ENCODE peak calls at places on chromosomes 7 and 10, in six cellular contexts. One of them, this sample, is unnamed.

GRCh38 chr7:2986561-2986960 is 57.1 kb downstream of the CARD11 start:
- DNase-seq in WERI-Rb-1: no peak
- DNase-seq in HT-29: no peak
- DNase-seq in stimulated activated CD4-positive, alpha-beta T cell treated with anti-CD3 and anti-CD28 coated beads, Interleukin-4, amount 100 ng/mL, for 48 hours: no peak
- DNase-seq in cardiac muscle cell: no peak
- DNase-seq in HuH-7.5: no peak
- DNase-seq in this sample: no peak

GRCh38 chr7:80781561-80781979 is 137.3 kb downstream of the SEMA3C start:
- DNase-seq in HT-29: no peak
- DNase-seq in WERI-Rb-1: no peak
- DNase-seq in HuH-7.5: no peak
- DNase-seq in cardiac muscle cell: peak; percentile 12
- DNase-seq in stimulated activated CD4-positive, alpha-beta T cell treated with anti-CD3 and anti-CD28 coated beads, Interleukin-4, amount 100 ng/mL, for 48 hours: no peak
- DNase-seq in this sample: no peak

GRCh38 chr7:99267530-99268360 is 4.9 kb upstream of the MYH16 start:
- DNase-seq in HT-29: peak; percentile 87
- DNase-seq in cardiac muscle cell: no peak
- DNase-seq in stimulated activated CD4-positive, alpha-beta T cell treated with anti-CD3 and anti-CD28 coated beads, Interleukin-4, amount 100 ng/mL, for 48 hours: no peak
- DNase-seq in WERI-Rb-1: no peak
- DNase-seq in HuH-7.5: peak; percentile 39
- DNase-seq in this sample: peak; percentile 78

GRCh38 chr7:35550831-35551230 is 144.1 kb downstream of the HERPUD2 start:
- DNase-seq in stimulated activated CD4-positive, alpha-beta T cell treated with anti-CD3 and anti-CD28 coated beads, Interleukin-4, amount 100 ng/mL, for 48 hours: no peak
- DNase-seq in HuH-7.5: no peak
- DNase-seq in WERI-Rb-1: no peak
- DNase-seq in HT-29: no peak
- DNase-seq in cardiac muscle cell: no peak
- DNase-seq in this sample: no peak

GRCh38 chr10:29078919-29079318 is 210.0 kb upstream of the LYZL1 start:
- DNase-seq in stimulated activated CD4-positive, alpha-beta T cell treated with anti-CD3 and anti-CD28 coated beads, Interleukin-4, amount 100 ng/mL, for 48 hours: no peak
- DNase-seq in cardiac muscle cell: peak; percentile 91
- DNase-seq in HuH-7.5: no peak
- DNase-seq in WERI-Rb-1: peak; percentile 11
- DNase-seq in HT-29: no peak
- DNase-seq in this sample: peak; percentile 41

GRCh38 chr7:149882264-149883048 is 8.7 kb downstream of the ATP6V0E2 start:
- DNase-seq in HT-29: no peak
- DNase-seq in HuH-7.5: peak; percentile 2
- DNase-seq in cardiac muscle cell: no peak
- DNase-seq in stimulated activated CD4-positive, alpha-beta T cell treated with anti-CD3 and anti-CD28 coated beads, Interleukin-4, amount 100 ng/mL, for 48 hours: no peak
- DNase-seq in WERI-Rb-1: no peak
- DNase-seq in this sample: no peak

GRCh38 chr7:102119213-102119651 is 167.4 kb upstream of the SH2B2 start:
- DNase-seq in HuH-7.5: no peak
- DNase-seq in stimulated activated CD4-positive, alpha-beta T cell treated with anti-CD3 and anti-CD28 coated beads, Interleukin-4, amount 100 ng/mL, for 48 hours: no peak
- DNase-seq in cardiac muscle cell: no peak
- DNase-seq in HT-29: no peak
- DNase-seq in WERI-Rb-1: no peak
- DNase-seq in this sample: no peak

GRCh38 chr7:141356096-141356495 is 195.1 kb upstream of the AGK start:
- DNase-seq in cardiac muscle cell: no peak
- DNase-seq in HuH-7.5: no peak
- DNase-seq in WERI-Rb-1: no peak
- DNase-seq in stimulated activated CD4-positive, alpha-beta T cell treated with anti-CD3 and anti-CD28 coated beads, Interleukin-4, amount 100 ng/mL, for 48 hours: no peak
- DNase-seq in HT-29: no peak
- DNase-seq in this sample: no peak

GRCh38 chr10:74012480-74012879 is 14.6 kb downstream of the VCL start:
- DNase-seq in WERI-Rb-1: no peak
- DNase-seq in HuH-7.5: no peak
- DNase-seq in cardiac muscle cell: no peak
- DNase-seq in HT-29: no peak
- DNase-seq in stimulated activated CD4-positive, alpha-beta T cell treated with anti-CD3 and anti-CD28 coated beads, Interleukin-4, amount 100 ng/mL, for 48 hours: no peak
- DNase-seq in this sample: no peak

GRCh38 chr10:119253433-119254174 is 46.2 kb downstream of the GRK5 start:
- DNase-seq in cardiac muscle cell: no peak
- DNase-seq in HuH-7.5: peak; percentile 68
- DNase-seq in WERI-Rb-1: peak; percentile 51
- DNase-seq in HT-29: peak; percentile 66
- DNase-seq in stimulated activated CD4-positive, alpha-beta T cell treated with anti-CD3 and anti-CD28 coated beads, Interleukin-4, amount 100 ng/mL, for 48 hours: peak; percentile 46
- DNase-seq in this sample: peak; percentile 87

GRCh38 chr10:44978570-44979280 is at the start of gene DEPP1:
- DNase-seq in HT-29: peak; percentile 98
- DNase-seq in stimulated activated CD4-positive, alpha-beta T cell treated with anti-CD3 and anti-CD28 coated beads, Interleukin-4, amount 100 ng/mL, for 48 hours: no peak
- DNase-seq in HuH-7.5: peak; percentile 64
- DNase-seq in WERI-Rb-1: peak; percentile 98
- DNase-seq in cardiac muscle cell: peak; percentile 96
- DNase-seq in this sample: peak; percentile 81

GRCh38 chr10:6018422-6018821 is 41.1 kb upstream of the IL15RA start:
- DNase-seq in HuH-7.5: no peak
- DNase-seq in cardiac muscle cell: no peak
- DNase-seq in stimulated activated CD4-positive, alpha-beta T cell treated with anti-CD3 and anti-CD28 coated beads, Interleukin-4, amount 100 ng/mL, for 48 hours: no peak
- DNase-seq in WERI-Rb-1: no peak
- DNase-seq in HT-29: no peak
- DNase-seq in this sample: no peak

GRCh38 chr10:30701471-30702173 is 72.1 kb upstream of the LYZL2 start:
- DNase-seq in stimulated activated CD4-positive, alpha-beta T cell treated with anti-CD3 and anti-CD28 coated beads, Interleukin-4, amount 100 ng/mL, for 48 hours: peak; percentile 83
- DNase-seq in HT-29: peak; percentile 66
- DNase-seq in WERI-Rb-1: peak; percentile 8
- DNase-seq in HuH-7.5: no peak
- DNase-seq in cardiac muscle cell: no peak
- DNase-seq in this sample: peak; percentile 33

GRCh38 chr10:92692085-92692671 is 2.4 kb downstream of the HHEX start:
- DNase-seq in HT-29: no peak
- DNase-seq in stimulated activated CD4-positive, alpha-beta T cell treated with anti-CD3 and anti-CD28 coated beads, Interleukin-4, amount 100 ng/mL, for 48 hours: no peak
- DNase-seq in cardiac muscle cell: no peak
- DNase-seq in WERI-Rb-1: no peak
- DNase-seq in HuH-7.5: no peak
- DNase-seq in this sample: no peak

GRCh38 chr7:1548438-1548831 is 7.6 kb downstream of the TMEM184A start:
- DNase-seq in WERI-Rb-1: no peak
- DNase-seq in cardiac muscle cell: no peak
- DNase-seq in HT-29: peak; percentile 62
- DNase-seq in stimulated activated CD4-positive, alpha-beta T cell treated with anti-CD3 and anti-CD28 coated beads, Interleukin-4, amount 100 ng/mL, for 48 hours: no peak
- DNase-seq in HuH-7.5: no peak
- DNase-seq in this sample: no peak

GRCh38 chr10:7337431-7338171 is 73.2 kb downstream of the SFMBT2 start:
- DNase-seq in WERI-Rb-1: no peak
- DNase-seq in HT-29: no peak
- DNase-seq in HuH-7.5: no peak
- DNase-seq in stimulated activated CD4-positive, alpha-beta T cell treated with anti-CD3 and anti-CD28 coated beads, Interleukin-4, amount 100 ng/mL, for 48 hours: no peak
- DNase-seq in cardiac muscle cell: no peak
- DNase-seq in this sample: no peak

GRCh38 chr10:129963831-129964501 is at the start of gene EBF3:
- DNase-seq in WERI-Rb-1: peak; percentile 64
- DNase-seq in HuH-7.5: peak; percentile 92
- DNase-seq in stimulated activated CD4-positive, alpha-beta T cell treated with anti-CD3 and anti-CD28 coated beads, Interleukin-4, amount 100 ng/mL, for 48 hours: peak; percentile 33
- DNase-seq in cardiac muscle cell: peak; percentile 89
- DNase-seq in HT-29: no peak
- DNase-seq in this sample: peak; percentile 63

GRCh38 chr7:135755351-135755753 is 6.7 kb upstream of the FAM180A start:
- DNase-seq in WERI-Rb-1: no peak
- DNase-seq in HT-29: no peak
- DNase-seq in stimulated activated CD4-positive, alpha-beta T cell treated with anti-CD3 and anti-CD28 coated beads, Interleukin-4, amount 100 ng/mL, for 48 hours: no peak
- DNase-seq in HuH-7.5: no peak
- DNase-seq in cardiac muscle cell: no peak
- DNase-seq in this sample: no peak

GRCh38 chr7:107045195-107045960 is 873 bp downstream of the PRKAR2B start:
- DNase-seq in HT-29: no peak
- DNase-seq in stimulated activated CD4-positive, alpha-beta T cell treated with anti-CD3 and anti-CD28 coated beads, Interleukin-4, amount 100 ng/mL, for 48 hours: no peak
- DNase-seq in cardiac muscle cell: peak; percentile 32
- DNase-seq in WERI-Rb-1: no peak
- DNase-seq in HuH-7.5: peak; percentile 20
- DNase-seq in this sample: peak; percentile 35

GRCh38 chr7:127146746-127147536 is 105.8 kb downstream of the GRM8 start:
- DNase-seq in stimulated activated CD4-positive, alpha-beta T cell treated with anti-CD3 and anti-CD28 coated beads, Interleukin-4, amount 100 ng/mL, for 48 hours: no peak
- DNase-seq in cardiac muscle cell: no peak
- DNase-seq in WERI-Rb-1: no peak
- DNase-seq in HT-29: no peak
- DNase-seq in HuH-7.5: no peak
- DNase-seq in this sample: no peak

GRCh38 chr10:18472977-18473376 is 178.4 kb downstream of the NSUN6 start:
- DNase-seq in cardiac muscle cell: peak; percentile 57
- DNase-seq in WERI-Rb-1: peak; percentile 19
- DNase-seq in HT-29: peak; percentile 26
- DNase-seq in stimulated activated CD4-positive, alpha-beta T cell treated with anti-CD3 and anti-CD28 coated beads, Interleukin-4, amount 100 ng/mL, for 48 hours: no peak
- DNase-seq in HuH-7.5: no peak
- DNase-seq in this sample: peak; percentile 13

GRCh38 chr10:266974-267425 is 131.7 kb downstream of the ZMYND11 start:
- DNase-seq in WERI-Rb-1: no peak
- DNase-seq in stimulated activated CD4-positive, alpha-beta T cell treated with anti-CD3 and anti-CD28 coated beads, Interleukin-4, amount 100 ng/mL, for 48 hours: no peak
- DNase-seq in HT-29: peak; percentile 2
- DNase-seq in cardiac muscle cell: no peak
- DNase-seq in HuH-7.5: no peak
- DNase-seq in this sample: peak; percentile 0

GRCh38 chr7:77684030-77684429 is 12.2 kb upstream of the RSBN1L start:
- DNase-seq in cardiac muscle cell: peak; percentile 18
- DNase-seq in stimulated activated CD4-positive, alpha-beta T cell treated with anti-CD3 and anti-CD28 coated beads, Interleukin-4, amount 100 ng/mL, for 48 hours: no peak
- DNase-seq in HT-29: no peak
- DNase-seq in WERI-Rb-1: no peak
- DNase-seq in HuH-7.5: no peak
- DNase-seq in this sample: no peak

GRCh38 chr10:123634221-123634620 is 31.9 kb upstream of the GPR26 start:
- DNase-seq in HuH-7.5: no peak
- DNase-seq in cardiac muscle cell: no peak
- DNase-seq in stimulated activated CD4-positive, alpha-beta T cell treated with anti-CD3 and anti-CD28 coated beads, Interleukin-4, amount 100 ng/mL, for 48 hours: no peak
- DNase-seq in WERI-Rb-1: no peak
- DNase-seq in HT-29: no peak
- DNase-seq in this sample: no peak

GRCh38 chr10:124174673-124175645 is 81.6 kb upstream of the CHST15 start:
- DNase-seq in cardiac muscle cell: no peak
- DNase-seq in HT-29: no peak
- DNase-seq in HuH-7.5: no peak
- DNase-seq in WERI-Rb-1: no peak
- DNase-seq in stimulated activated CD4-positive, alpha-beta T cell treated with anti-CD3 and anti-CD28 coated beads, Interleukin-4, amount 100 ng/mL, for 48 hours: no peak
- DNase-seq in this sample: no peak

GRCh38 chr7:121046893-121047468 is 58.5 kb downstream of the CPED1 start:
- DNase-seq in stimulated activated CD4-positive, alpha-beta T cell treated with anti-CD3 and anti-CD28 coated beads, Interleukin-4, amount 100 ng/mL, for 48 hours: no peak
- DNase-seq in WERI-Rb-1: no peak
- DNase-seq in HT-29: peak; percentile 31
- DNase-seq in cardiac muscle cell: no peak
- DNase-seq in HuH-7.5: no peak
- DNase-seq in this sample: no peak

GRCh38 chr7:66198956-66199355 is 6.2 kb upstream of the TPST1 start:
- DNase-seq in WERI-Rb-1: no peak
- DNase-seq in cardiac muscle cell: no peak
- DNase-seq in stimulated activated CD4-positive, alpha-beta T cell treated with anti-CD3 and anti-CD28 coated beads, Interleukin-4, amount 100 ng/mL, for 48 hours: no peak
- DNase-seq in HuH-7.5: peak; percentile 33
- DNase-seq in HT-29: no peak
- DNase-seq in this sample: no peak

GRCh38 chr10:75724047-75724446 is 292.6 kb downstream of the LRMDA start:
- DNase-seq in cardiac muscle cell: no peak
- DNase-seq in stimulated activated CD4-positive, alpha-beta T cell treated with anti-CD3 and anti-CD28 coated beads, Interleukin-4, amount 100 ng/mL, for 48 hours: no peak
- DNase-seq in WERI-Rb-1: no peak
- DNase-seq in HT-29: no peak
- DNase-seq in HuH-7.5: no peak
- DNase-seq in this sample: no peak

GRCh38 chr7:681551-682307 is 44.8 kb upstream of the DNAAF5 start:
- DNase-seq in stimulated activated CD4-positive, alpha-beta T cell treated with anti-CD3 and anti-CD28 coated beads, Interleukin-4, amount 100 ng/mL, for 48 hours: no peak
- DNase-seq in WERI-Rb-1: no peak
- DNase-seq in HT-29: no peak
- DNase-seq in cardiac muscle cell: no peak
- DNase-seq in HuH-7.5: no peak
- DNase-seq in this sample: no peak

GRCh38 chr10:132538031-132538789 is 623 bp downstream of the INPP5A start:
- DNase-seq in WERI-Rb-1: no peak
- DNase-seq in stimulated activated CD4-positive, alpha-beta T cell treated with anti-CD3 and anti-CD28 coated beads, Interleukin-4, amount 100 ng/mL, for 48 hours: no peak
- DNase-seq in HuH-7.5: no peak
- DNase-seq in cardiac muscle cell: no peak
- DNase-seq in HT-29: no peak
- DNase-seq in this sample: no peak

GRCh38 chr7:134462337-134462925 is 3.5 kb upstream of the AKR1B1 start:
- DNase-seq in WERI-Rb-1: no peak
- DNase-seq in stimulated activated CD4-positive, alpha-beta T cell treated with anti-CD3 and anti-CD28 coated beads, Interleukin-4, amount 100 ng/mL, for 48 hours: no peak
- DNase-seq in HuH-7.5: no peak
- DNase-seq in HT-29: no peak
- DNase-seq in cardiac muscle cell: no peak
- DNase-seq in this sample: no peak

GRCh38 chr10:82811621-82812020 is 936.6 kb downstream of the NRG3 start:
- DNase-seq in HuH-7.5: no peak
- DNase-seq in WERI-Rb-1: peak; percentile 46
- DNase-seq in stimulated activated CD4-positive, alpha-beta T cell treated with anti-CD3 and anti-CD28 coated beads, Interleukin-4, amount 100 ng/mL, for 48 hours: no peak
- DNase-seq in cardiac muscle cell: peak; percentile 18
- DNase-seq in HT-29: peak; percentile 53
- DNase-seq in this sample: no peak

GRCh38 chr7:2209146-2209960 is 23.4 kb downstream of the MAD1L1 start:
- DNase-seq in cardiac muscle cell: peak; percentile 87
- DNase-seq in stimulated activated CD4-positive, alpha-beta T cell treated with anti-CD3 and anti-CD28 coated beads, Interleukin-4, amount 100 ng/mL, for 48 hours: peak; percentile 11
- DNase-seq in HuH-7.5: peak; percentile 93
- DNase-seq in WERI-Rb-1: peak; percentile 79
- DNase-seq in HT-29: peak; percentile 66
- DNase-seq in this sample: peak; percentile 27

GRCh38 chr10:131332821-131333220 is 21.3 kb upstream of the TCERG1L start:
- DNase-seq in HuH-7.5: no peak
- DNase-seq in HT-29: no peak
- DNase-seq in cardiac muscle cell: no peak
- DNase-seq in WERI-Rb-1: no peak
- DNase-seq in stimulated activated CD4-positive, alpha-beta T cell treated with anti-CD3 and anti-CD28 coated beads, Interleukin-4, amount 100 ng/mL, for 48 hours: no peak
- DNase-seq in this sample: no peak

GRCh38 chr7:137539111-137539715 is 195.7 kb upstream of the PTN start:
- DNase-seq in HT-29: no peak
- DNase-seq in stimulated activated CD4-positive, alpha-beta T cell treated with anti-CD3 and anti-CD28 coated beads, Interleukin-4, amount 100 ng/mL, for 48 hours: no peak
- DNase-seq in cardiac muscle cell: no peak
- DNase-seq in HuH-7.5: no peak
- DNase-seq in WERI-Rb-1: no peak
- DNase-seq in this sample: no peak

GRCh38 chr7:101179117-101179779 is 845 bp downstream of the NAT16 start:
- DNase-seq in HT-29: no peak
- DNase-seq in WERI-Rb-1: no peak
- DNase-seq in stimulated activated CD4-positive, alpha-beta T cell treated with anti-CD3 and anti-CD28 coated beads, Interleukin-4, amount 100 ng/mL, for 48 hours: no peak
- DNase-seq in cardiac muscle cell: no peak
- DNase-seq in HuH-7.5: no peak
- DNase-seq in this sample: no peak

GRCh38 chr7:29569648-29570047 is 6.0 kb downstream of the PRR15 start:
- DNase-seq in HuH-7.5: no peak
- DNase-seq in cardiac muscle cell: no peak
- DNase-seq in WERI-Rb-1: no peak
- DNase-seq in stimulated activated CD4-positive, alpha-beta T cell treated with anti-CD3 and anti-CD28 coated beads, Interleukin-4, amount 100 ng/mL, for 48 hours: no peak
- DNase-seq in HT-29: peak; percentile 69
- DNase-seq in this sample: peak; percentile 91

This sample was measured in SW480.